ENCODE peak calls at places on chromosomes 4 and X, in ten cellular contexts. G is stimulated activated CD4-positive, alpha-beta T cell treated with anti-CD3 and anti-CD28 coated beads, Interleukin-1b, Interleukin-23, amount 100 ng/mL, for 4 hours; D is Daoy; L is tibial artery; Y is GM12878; X is kidney epithelial cell; H is stimulated activated CD8-positive, alpha-beta memory T cell treated with anti-CD3 and anti-CD28 coated beads, Interleukin-12 subunit alpha, Interleukin-12 subunit beta, amount 100 ng/mL, for 4 hours; O is GM04504; T is left lung; A is activated T-helper 2 cell treated with anti-CD3 and anti-CD28 coated beads, Interferon-gamma antibody, Interleukin-2, Interleukin-4, amounts not matched to agents 10 μg/mL and 5 μg/mL and 100 μg/mL, durations not matched to agents 14 hours and 24 hours and 36 hours. V is an unnamed sample.

GRCh38 chr4:180434131-180434895 is 1808.9 kb upstream of the TENM3 start:
- DNase-seq in G (no peak), D (no peak), L (no peak), Y (peak), X (peak), H (no peak), O (no peak), T (no peak), A (no peak), V (no peak)

GRCh38 chr4:138841341-138841740 is 174.2 kb upstream of the NOCT start:
- DNase-seq in G (no peak), D (no peak), L (no peak), Y (no peak), X (no peak), H (no peak), O (no peak), T (no peak), A (no peak), V (no peak)

GRCh38 chr4:141416677-141417363 is 196.1 kb downstream of the ZNF330 start:
- DNase-seq in G (no peak), D (no peak), L (no peak), Y (no peak), X (no peak), H (no peak), O (no peak), T (no peak), A (no peak), V (no peak)

GRCh38 chrX:10325606-10326005 is 168.8 kb downstream of the CLCN4 start:
- DNase-seq in G (no peak), D (no peak), L (no peak), Y (no peak), X (no peak), H (no peak), O (no peak), T (no peak), A (no peak), V (no peak)

GRCh38 chrX:18542897-18543296 is 117.5 kb downstream of the CDKL5 start:
- DNase-seq in G (no peak), D (no peak), L (no peak), Y (no peak), X (no peak), H (no peak), O (no peak), T (no peak), A (no peak), V (no peak)

GRCh38 chrX:15816886-15817285 is 26.6 kb downstream of the ZRSR2 start:
- DNase-seq in G (peak), D (no peak), L (no peak), Y (peak), X (no peak), H (peak), O (no peak), T (no peak), A (peak), V (no peak)

GRCh38 chr4:19577121-19577520 is 674.6 kb upstream of the SLIT2 start:
- DNase-seq in G (no peak), D (no peak), L (no peak), Y (no peak), X (no peak), H (no peak), O (no peak), T (no peak), A (no peak), V (no peak)

GRCh38 chrX:124594017-124594651 is 247.8 kb downstream of the SH2D1A start:
- DNase-seq in G (no peak), D (peak), L (no peak), Y (no peak), X (no peak), H (no peak), O (no peak), T (no peak), A (no peak), V (no peak)

GRCh38 chrX:69178592-69178991 is 13.3 kb upstream of the PJA1 start:
- DNase-seq in G (no peak), D (no peak), L (no peak), Y (no peak), X (no peak), H (no peak), O (no peak), T (no peak), A (no peak), V (no peak)